ENCODE peak calls at places on chromosomes 1 and 21, in five cellular contexts. One of them, this sample, is unnamed.

GRCh38 chr1:95012389-95012788 is 60.4 kb downstream of the ALG14 start:
- DNase-seq in fibroblast of lung: peak; percentile 99
- DNase-seq in OCI-LY7: no peak
- DNase-seq in CD8-positive, alpha-beta T cell: no peak
- DNase-seq in cardiac muscle cell: peak; percentile 90
- DNase-seq in this sample: no peak

GRCh38 chr1:48202030-48202752 is 20.3 kb upstream of the SLC5A9 start:
- DNase-seq in fibroblast of lung: peak; percentile 97
- DNase-seq in OCI-LY7: peak; percentile 51
- DNase-seq in CD8-positive, alpha-beta T cell: peak; percentile 18
- DNase-seq in cardiac muscle cell: peak; percentile 96
- DNase-seq in this sample: peak; percentile 80

GRCh38 chr1:37797750-37798345 is 4.2 kb downstream of the MANEAL start:
- DNase-seq in fibroblast of lung: peak; percentile 77
- DNase-seq in OCI-LY7: no peak
- DNase-seq in CD8-positive, alpha-beta T cell: no peak
- DNase-seq in cardiac muscle cell: peak; percentile 67
- DNase-seq in this sample: no peak

GRCh38 chr21:32330784-32331311 is 32.2 kb downstream of the MRAP start:
- DNase-seq in fibroblast of lung: no peak
- DNase-seq in OCI-LY7: no peak
- DNase-seq in CD8-positive, alpha-beta T cell: no peak
- DNase-seq in cardiac muscle cell: no peak
- DNase-seq in this sample: no peak

GRCh38 chr1:168960595-168960994 is 145.9 kb upstream of the ATP1B1 start:
- DNase-seq in fibroblast of lung: no peak
- DNase-seq in OCI-LY7: no peak
- DNase-seq in CD8-positive, alpha-beta T cell: no peak
- DNase-seq in cardiac muscle cell: peak; percentile 13
- DNase-seq in this sample: no peak

GRCh38 chr1:156356262-156356874 is 12.6 kb upstream of the RHBG start:
- DNase-seq in fibroblast of lung: no peak
- DNase-seq in OCI-LY7: no peak
- DNase-seq in CD8-positive, alpha-beta T cell: no peak
- DNase-seq in cardiac muscle cell: no peak
- DNase-seq in this sample: no peak

GRCh38 chr1:236284291-236284711 is 2.5 kb upstream of the ERO1B start:
- DNase-seq in fibroblast of lung: no peak
- DNase-seq in OCI-LY7: peak; percentile 82
- DNase-seq in CD8-positive, alpha-beta T cell: no peak
- DNase-seq in cardiac muscle cell: no peak
- DNase-seq in this sample: no peak

GRCh38 chr1:209434066-209434465 is 149.4 kb upstream of the CAMK1G start:
- DNase-seq in fibroblast of lung: peak; percentile 27
- DNase-seq in OCI-LY7: no peak
- DNase-seq in CD8-positive, alpha-beta T cell: no peak
- DNase-seq in cardiac muscle cell: peak; percentile 17
- DNase-seq in this sample: no peak

GRCh38 chr1:165452336-165453130 is 7.6 kb upstream of the RXRG start:
- DNase-seq in fibroblast of lung: no peak
- DNase-seq in OCI-LY7: no peak
- DNase-seq in CD8-positive, alpha-beta T cell: no peak
- DNase-seq in cardiac muscle cell: no peak
- DNase-seq in this sample: no peak

GRCh38 chr1:61082336-61083013 is at the start of gene NFIA:
- DNase-seq in fibroblast of lung: peak; percentile 47
- DNase-seq in OCI-LY7: peak; percentile 50
- DNase-seq in CD8-positive, alpha-beta T cell: no peak
- DNase-seq in cardiac muscle cell: peak; percentile 87
- DNase-seq in this sample: no peak

GRCh38 chr1:51567653-51568052 is 48.6 kb upstream of the EPS15 start:
- DNase-seq in fibroblast of lung: peak; percentile 96
- DNase-seq in OCI-LY7: no peak
- DNase-seq in CD8-positive, alpha-beta T cell: no peak
- DNase-seq in cardiac muscle cell: peak; percentile 82
- DNase-seq in this sample: no peak

GRCh38 chr1:204145033-204145504 is 6.8 kb downstream of the ETNK2 start:
- DNase-seq in fibroblast of lung: no peak
- DNase-seq in OCI-LY7: no peak
- DNase-seq in CD8-positive, alpha-beta T cell: no peak
- DNase-seq in cardiac muscle cell: no peak
- DNase-seq in this sample: no peak

GRCh38 chr1:190373705-190374336 is 103.8 kb downstream of the BRINP3 start:
- DNase-seq in fibroblast of lung: peak; percentile 6
- DNase-seq in OCI-LY7: peak; percentile 43
- DNase-seq in CD8-positive, alpha-beta T cell: no peak
- DNase-seq in cardiac muscle cell: peak; percentile 52
- DNase-seq in this sample: no peak

GRCh38 chr1:237394263-237394662 is 352.3 kb downstream of the RYR2 start:
- DNase-seq in fibroblast of lung: no peak
- DNase-seq in OCI-LY7: no peak
- DNase-seq in CD8-positive, alpha-beta T cell: no peak
- DNase-seq in cardiac muscle cell: no peak
- DNase-seq in this sample: no peak

GRCh38 chr1:240092301-240093119 is 827 bp downstream of the FMN2 start:
- DNase-seq in fibroblast of lung: peak; percentile 81
- DNase-seq in OCI-LY7: no peak
- DNase-seq in CD8-positive, alpha-beta T cell: no peak
- DNase-seq in cardiac muscle cell: peak; percentile 37
- DNase-seq in this sample: no peak

GRCh38 chr1:15760520-15761211 is 2.1 kb downstream of the FBLIM1 start:
- DNase-seq in fibroblast of lung: peak; percentile 83
- DNase-seq in OCI-LY7: no peak
- DNase-seq in CD8-positive, alpha-beta T cell: no peak
- DNase-seq in cardiac muscle cell: peak; percentile 95
- DNase-seq in this sample: no peak

GRCh38 chr21:45737485-45738166 is 94.1 kb downstream of the PCBP3 start:
- DNase-seq in fibroblast of lung: no peak
- DNase-seq in OCI-LY7: no peak
- DNase-seq in CD8-positive, alpha-beta T cell: no peak
- DNase-seq in cardiac muscle cell: no peak
- DNase-seq in this sample: no peak

GRCh38 chr1:182347019-182347418 is 44.6 kb downstream of the GLUL start:
- DNase-seq in fibroblast of lung: no peak
- DNase-seq in OCI-LY7: no peak
- DNase-seq in CD8-positive, alpha-beta T cell: no peak
- DNase-seq in cardiac muscle cell: no peak
- DNase-seq in this sample: no peak
- H3K4me1 ChIP-seq in fibroblast of lung: no peaks in the 10 kb centered on the region
- H3K4me1 ChIP-seq in OCI-LY7: no peaks in the 10 kb centered on the region
- H3K4me1 ChIP-seq in CD8-positive, alpha-beta T cell: no peaks in the 10 kb centered on the region
- H3K4me1 ChIP-seq in cardiac muscle cell: peaks cover 11% of the 10 kb centered on the region
- H3K4me1 ChIP-seq in this sample: peaks cover 13% of the 10 kb centered on the region

DNA sequence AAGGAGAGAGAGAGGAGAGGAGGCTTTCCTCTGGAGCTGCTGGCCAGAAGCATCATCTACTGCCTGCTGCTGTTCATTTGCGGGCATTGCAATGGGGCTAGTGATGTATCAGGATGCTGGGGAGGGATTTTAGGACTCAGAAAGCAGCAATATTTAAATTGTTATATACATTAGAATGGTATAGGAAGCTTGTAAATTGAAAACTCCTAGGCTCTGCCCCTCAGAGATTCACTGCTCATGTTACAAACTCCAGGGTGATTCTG is 141.9 kb downstream of the ZNF648 start:
- DNase-seq in fibroblast of lung: no peak
- DNase-seq in OCI-LY7: no peak
- DNase-seq in CD8-positive, alpha-beta T cell: no peak
- DNase-seq in cardiac muscle cell: no peak
- DNase-seq in this sample: no peak
- H3K4me1 ChIP-seq in fibroblast of lung: no peaks in the 10 kb centered on the region
- H3K4me1 ChIP-seq in OCI-LY7: no peaks in the 10 kb centered on the region
- H3K4me1 ChIP-seq in CD8-positive, alpha-beta T cell: no peaks in the 10 kb centered on the region
- H3K4me1 ChIP-seq in cardiac muscle cell: no peaks in the 10 kb centered on the region
- H3K4me1 ChIP-seq in this sample: no peaks in the 10 kb centered on the region

GRCh38 chr1:205358579-205358978 is 1.9 kb upstream of the KLHDC8A start:
- DNase-seq in fibroblast of lung: no peak
- DNase-seq in OCI-LY7: no peak
- DNase-seq in CD8-positive, alpha-beta T cell: no peak
- DNase-seq in cardiac muscle cell: no peak
- DNase-seq in this sample: no peak

GRCh38 chr1:205356424-205357151 is at the start of gene KLHDC8A:
- DNase-seq in fibroblast of lung: peak; percentile 51
- DNase-seq in OCI-LY7: no peak
- DNase-seq in CD8-positive, alpha-beta T cell: no peak
- DNase-seq in cardiac muscle cell: peak; percentile 53
- DNase-seq in this sample: no peak

GRCh38 chr1:205355054-205355453 is 1.7 kb downstream of the KLHDC8A start:
- DNase-seq in fibroblast of lung: peak; percentile 70
- DNase-seq in OCI-LY7: no peak
- DNase-seq in CD8-positive, alpha-beta T cell: no peak
- DNase-seq in cardiac muscle cell: peak; percentile 73
- DNase-seq in this sample: no peak

GRCh38 chr1:205360166-205360565 is 3.4 kb upstream of the KLHDC8A start:
- DNase-seq in fibroblast of lung: no peak
- DNase-seq in OCI-LY7: no peak
- DNase-seq in CD8-positive, alpha-beta T cell: no peak
- DNase-seq in cardiac muscle cell: no peak
- DNase-seq in this sample: no peak

DNA sequence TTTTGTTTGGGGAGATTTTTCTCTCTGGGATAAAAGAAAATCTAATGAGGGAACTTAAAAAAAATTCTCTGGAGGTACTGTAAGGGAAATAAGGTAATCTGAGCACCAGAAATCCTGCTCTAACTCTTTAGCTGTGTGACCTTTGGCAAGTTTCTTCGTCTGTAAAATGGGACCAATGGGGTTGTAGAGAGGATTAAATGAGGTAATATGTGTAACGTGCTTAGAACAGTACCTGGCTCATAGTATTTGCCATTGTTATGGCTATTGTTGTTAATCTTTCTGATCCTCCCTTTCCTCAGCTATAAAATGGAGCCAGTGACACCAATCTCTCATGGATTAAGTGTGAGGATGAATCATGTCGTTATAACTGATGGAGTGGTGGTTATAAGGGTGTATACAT is 845 bp upstream of the KLHDC8A start:
- DNase-seq in fibroblast of lung: no peak
- DNase-seq in OCI-LY7: no peak
- DNase-seq in CD8-positive, alpha-beta T cell: no peak
- DNase-seq in cardiac muscle cell: no peak
- DNase-seq in this sample: no peak
- H3K4me1 ChIP-seq in fibroblast of lung: no peaks in the 10 kb centered on the region
- H3K4me1 ChIP-seq in OCI-LY7: no peaks in the 10 kb centered on the region
- H3K4me1 ChIP-seq in CD8-positive, alpha-beta T cell: no peaks in the 10 kb centered on the region
- H3K4me1 ChIP-seq in cardiac muscle cell: no peaks in the 10 kb centered on the region
- H3K4me1 ChIP-seq in this sample: no peaks in the 10 kb centered on the region

DNA sequence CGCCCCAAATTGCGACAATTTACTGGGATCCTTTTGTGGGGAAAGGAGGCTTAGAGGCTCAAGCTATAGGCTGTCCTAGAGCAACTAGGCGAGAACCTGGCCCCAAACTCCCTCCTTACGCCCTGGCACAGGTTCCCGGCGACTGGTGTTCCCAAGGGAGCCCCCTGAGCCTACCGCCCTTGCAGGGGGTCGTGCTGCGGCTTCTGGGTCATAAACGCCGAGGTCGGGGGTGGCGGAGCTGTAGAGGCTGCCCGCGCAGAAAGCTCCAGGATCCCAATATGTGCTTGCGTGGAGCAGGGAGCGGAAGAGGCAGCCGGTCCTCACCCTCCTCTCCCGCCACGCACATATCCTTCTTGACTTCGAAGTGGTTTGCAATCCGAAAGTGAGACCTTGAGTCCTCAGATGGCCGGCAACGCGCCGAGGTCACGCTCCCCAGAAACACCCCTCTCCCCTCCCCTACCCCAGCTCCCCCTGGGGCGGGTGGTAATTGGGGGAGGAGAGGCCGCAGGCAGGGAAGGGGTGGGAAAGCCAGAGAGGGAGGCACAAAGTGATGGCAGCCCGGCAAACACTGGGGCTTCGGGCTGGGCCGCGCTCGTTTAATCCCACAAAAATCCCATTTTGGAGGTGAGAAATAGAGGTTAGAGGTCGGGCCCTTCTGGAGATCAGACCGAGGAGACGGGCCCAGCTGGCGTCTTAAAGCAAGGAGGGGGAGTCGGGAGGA is 6.2 kb downstream of the SIM2 start:
- DNase-seq in fibroblast of lung: no peak
- DNase-seq in OCI-LY7: no peak
- DNase-seq in CD8-positive, alpha-beta T cell: no peak
- DNase-seq in cardiac muscle cell: no peak
- DNase-seq in this sample: no peak
- H3K4me1 ChIP-seq in fibroblast of lung: no peaks in the 10 kb centered on the region
- H3K4me1 ChIP-seq in OCI-LY7: no peaks in the 10 kb centered on the region
- H3K4me1 ChIP-seq in CD8-positive, alpha-beta T cell: peaks cover 73% of the 10 kb centered on the region
- H3K4me1 ChIP-seq in cardiac muscle cell: peaks cover 8% of the 10 kb centered on the region
- H3K4me1 ChIP-seq in this sample: peaks cover 75% of the 10 kb centered on the region

GRCh38 chr1:160401972-160402795 is 1.8 kb downstream of the VANGL2 start:
- DNase-seq in fibroblast of lung: no peak
- DNase-seq in OCI-LY7: no peak
- DNase-seq in CD8-positive, alpha-beta T cell: no peak
- DNase-seq in cardiac muscle cell: no peak
- DNase-seq in this sample: peak; percentile 50

GRCh38 chr1:160406131-160406968 is 6.0 kb downstream of the VANGL2 start:
- DNase-seq in fibroblast of lung: no peak
- DNase-seq in OCI-LY7: no peak
- DNase-seq in CD8-positive, alpha-beta T cell: no peak
- DNase-seq in cardiac muscle cell: no peak
- DNase-seq in this sample: peak; percentile 42

GRCh38 chr1:160403244-160403643 is 2.9 kb downstream of the VANGL2 start:
- DNase-seq in fibroblast of lung: no peak
- DNase-seq in OCI-LY7: no peak
- DNase-seq in CD8-positive, alpha-beta T cell: no peak
- DNase-seq in cardiac muscle cell: peak; percentile 50
- DNase-seq in this sample: peak; percentile 54

GRCh38 chr1:160405331-160405877 is 5.0 kb downstream of the VANGL2 start:
- DNase-seq in fibroblast of lung: no peak
- DNase-seq in OCI-LY7: no peak
- DNase-seq in CD8-positive, alpha-beta T cell: no peak
- DNase-seq in cardiac muscle cell: no peak
- DNase-seq in this sample: no peak

GRCh38 chr1:160404094-160404493 is 3.7 kb downstream of the VANGL2 start:
- DNase-seq in fibroblast of lung: no peak
- DNase-seq in OCI-LY7: peak; percentile 47
- DNase-seq in CD8-positive, alpha-beta T cell: no peak
- DNase-seq in cardiac muscle cell: no peak
- DNase-seq in this sample: peak; percentile 9
- H3K4me1 ChIP-seq in fibroblast of lung: no peaks in the 10 kb centered on the region
- H3K4me1 ChIP-seq in OCI-LY7: peaks cover 16% of the 10 kb centered on the region
- H3K4me1 ChIP-seq in CD8-positive, alpha-beta T cell: peaks cover 13% of the 10 kb centered on the region
- H3K4me1 ChIP-seq in cardiac muscle cell: peaks cover 21% of the 10 kb centered on the region
- H3K4me1 ChIP-seq in this sample: peaks cover 29% of the 10 kb centered on the region

GRCh38 chr1:241607497-241607896 is 32.7 kb downstream of the CHML start:
- DNase-seq in fibroblast of lung: no peak
- DNase-seq in OCI-LY7: no peak
- DNase-seq in CD8-positive, alpha-beta T cell: no peak
- DNase-seq in cardiac muscle cell: no peak
- DNase-seq in this sample: no peak

GRCh38 chr1:241608379-241609033 is 31.7 kb downstream of the CHML start:
- DNase-seq in fibroblast of lung: peak; percentile 71
- DNase-seq in OCI-LY7: no peak
- DNase-seq in CD8-positive, alpha-beta T cell: no peak
- DNase-seq in cardiac muscle cell: peak; percentile 34
- DNase-seq in this sample: no peak

GRCh38 chr1:241612533-241613505 is 27.4 kb downstream of the CHML start:
- DNase-seq in fibroblast of lung: peak; percentile 92
- DNase-seq in OCI-LY7: no peak
- DNase-seq in CD8-positive, alpha-beta T cell: no peak
- DNase-seq in cardiac muscle cell: peak; percentile 85
- DNase-seq in this sample: no peak

GRCh38 chr1:241611063-241611462 is 29.1 kb downstream of the CHML start:
- DNase-seq in fibroblast of lung: peak; percentile 61
- DNase-seq in OCI-LY7: peak; percentile 82
- DNase-seq in CD8-positive, alpha-beta T cell: no peak
- DNase-seq in cardiac muscle cell: peak; percentile 75
- DNase-seq in this sample: no peak

GRCh38 chr1:241610056-241610815 is 29.9 kb downstream of the CHML start:
- DNase-seq in fibroblast of lung: peak; percentile 30
- DNase-seq in OCI-LY7: no peak
- DNase-seq in CD8-positive, alpha-beta T cell: no peak
- DNase-seq in cardiac muscle cell: peak; percentile 50
- DNase-seq in this sample: no peak
- H3K4me1 ChIP-seq in fibroblast of lung: peaks cover 11% of the 10 kb centered on the region
- H3K4me1 ChIP-seq in OCI-LY7: peaks cover 8% of the 10 kb centered on the region
- H3K4me1 ChIP-seq in CD8-positive, alpha-beta T cell: no peaks in the 10 kb centered on the region
- H3K4me1 ChIP-seq in cardiac muscle cell: no peaks in the 10 kb centered on the region
- H3K4me1 ChIP-seq in this sample: no peaks in the 10 kb centered on the region

This sample was measured in right atrium auricular region.